ENCODE peak calls at places on chromosome 17, in four cellular contexts. One of them, this sample, is unnamed.

GRCh38 chr17:8300629-8301242 is 5.5 kb upstream of the SLC25A35 start:
- DNase-seq in neural progenitor cell: peak; percentile 83
- DNase-seq in MM.1S: peak; percentile 74
- DNase-seq in endothelial cell of umbilical vein: peak; percentile 58
- DNase-seq in this sample: no peak

GRCh38 chr17:73541111-73541510 is 103.1 kb downstream of the SDK2 start:
- DNase-seq in neural progenitor cell: no peak
- DNase-seq in MM.1S: no peak
- DNase-seq in endothelial cell of umbilical vein: no peak
- DNase-seq in this sample: no peak

GRCh38 chr17:27770877-27771276 is 29.5 kb downstream of the NOS2 start:
- DNase-seq in neural progenitor cell: no peak
- DNase-seq in MM.1S: no peak
- DNase-seq in endothelial cell of umbilical vein: no peak
- DNase-seq in this sample: no peak

GRCh38 chr17:50347894-50348291 is 2.0 kb downstream of the XYLT2 start:
- DNase-seq in neural progenitor cell: no peak
- DNase-seq in MM.1S: no peak
- DNase-seq in endothelial cell of umbilical vein: no peak
- DNase-seq in this sample: no peak

GRCh38 chr17:76000016-76000754 is 470 bp upstream of the CDK3 start:
- DNase-seq in neural progenitor cell: peak; percentile 75
- DNase-seq in MM.1S: peak; percentile 58
- DNase-seq in endothelial cell of umbilical vein: peak; percentile 40
- DNase-seq in this sample: no peak

GRCh38 chr17:28227278-28228108 is 91.5 kb upstream of the TMEM97 start:
- DNase-seq in neural progenitor cell: peak; percentile 99
- DNase-seq in MM.1S: no peak
- DNase-seq in endothelial cell of umbilical vein: no peak
- DNase-seq in this sample: peak; percentile 52

GRCh38 chr17:55722742-55723487 is at the start of gene TMEM100:
- DNase-seq in neural progenitor cell: no peak
- DNase-seq in MM.1S: no peak
- DNase-seq in endothelial cell of umbilical vein: peak; percentile 73
- DNase-seq in this sample: no peak

GRCh38 chr17:41520821-41521521 is 2.3 kb upstream of the KRT15 start:
- DNase-seq in neural progenitor cell: no peak
- DNase-seq in MM.1S: no peak
- DNase-seq in endothelial cell of umbilical vein: no peak
- DNase-seq in this sample: no peak

GRCh38 chr17:35735036-35735805 is 3.8 kb downstream of the RASL10B start:
- DNase-seq in neural progenitor cell: no peak
- DNase-seq in MM.1S: no peak
- DNase-seq in endothelial cell of umbilical vein: no peak
- DNase-seq in this sample: no peak

GRCh38 chr17:41754066-41754465 is 19.6 kb upstream of the HAP1 start:
- DNase-seq in neural progenitor cell: no peak
- DNase-seq in MM.1S: no peak
- DNase-seq in endothelial cell of umbilical vein: no peak
- DNase-seq in this sample: no peak

GRCh38 chr17:67441052-67441738 is 64.1 kb downstream of the PITPNC1 start:
- DNase-seq in neural progenitor cell: peak; percentile 73
- DNase-seq in MM.1S: no peak
- DNase-seq in endothelial cell of umbilical vein: peak; percentile 64
- DNase-seq in this sample: no peak

GRCh38 chr17:4897198-4897657 is 2.1 kb upstream of the C17orf107 start:
- DNase-seq in neural progenitor cell: no peak
- DNase-seq in MM.1S: no peak
- DNase-seq in endothelial cell of umbilical vein: no peak
- DNase-seq in this sample: no peak

GRCh38 chr17:66443601-66444000 is 141.2 kb downstream of the PRKCA start:
- DNase-seq in neural progenitor cell: no peak
- DNase-seq in MM.1S: no peak
- DNase-seq in endothelial cell of umbilical vein: no peak
- DNase-seq in this sample: no peak

GRCh38 chr17:4375039-4375748 is 8.7 kb upstream of the UBE2G1 start:
- DNase-seq in neural progenitor cell: no peak
- DNase-seq in MM.1S: peak; percentile 97
- DNase-seq in endothelial cell of umbilical vein: no peak
- DNase-seq in this sample: no peak

GRCh38 chr17:74343526-74344284 is 17.7 kb downstream of the KIF19 start:
- DNase-seq in neural progenitor cell: no peak
- DNase-seq in MM.1S: no peak
- DNase-seq in endothelial cell of umbilical vein: no peak
- DNase-seq in this sample: no peak

GRCh38 chr17:78374631-78375274 is 3.7 kb upstream of the PGS1 start:
- DNase-seq in neural progenitor cell: peak; percentile 80
- DNase-seq in MM.1S: no peak
- DNase-seq in endothelial cell of umbilical vein: peak; percentile 95
- DNase-seq in this sample: no peak

GRCh38 chr17:18877104-18877503 is 19.2 kb downstream of the PRPSAP2 start:
- DNase-seq in neural progenitor cell: no peak
- DNase-seq in MM.1S: no peak
- DNase-seq in endothelial cell of umbilical vein: no peak
- DNase-seq in this sample: no peak

GRCh38 chr17:75338335-75338734 is 49.1 kb upstream of the SLC25A19 start:
- DNase-seq in neural progenitor cell: no peak
- DNase-seq in MM.1S: no peak
- DNase-seq in endothelial cell of umbilical vein: no peak
- DNase-seq in this sample: no peak

GRCh38 chr17:74180336-74180735 is 23.1 kb upstream of the RPL38 start:
- DNase-seq in neural progenitor cell: peak; percentile 39
- DNase-seq in MM.1S: no peak
- DNase-seq in endothelial cell of umbilical vein: no peak
- DNase-seq in this sample: no peak

GRCh38 chr17:29571486-29571882 is 3.0 kb downstream of the TP53I13 start:
- DNase-seq in neural progenitor cell: no peak
- DNase-seq in MM.1S: no peak
- DNase-seq in endothelial cell of umbilical vein: no peak
- DNase-seq in this sample: no peak

GRCh38 chr17:57356722-57357391 is 100.5 kb downstream of the MSI2 start:
- DNase-seq in neural progenitor cell: peak; percentile 74
- DNase-seq in MM.1S: peak; percentile 87
- DNase-seq in endothelial cell of umbilical vein: peak; percentile 73
- DNase-seq in this sample: no peak

GRCh38 chr17:10192963-10193362 is 5.4 kb downstream of the GAS7 start:
- DNase-seq in neural progenitor cell: no peak
- DNase-seq in MM.1S: no peak
- DNase-seq in endothelial cell of umbilical vein: no peak
- DNase-seq in this sample: no peak

GRCh38 chr17:77596491-77597420 is 361.7 kb upstream of the TNRC6C start:
- DNase-seq in neural progenitor cell: no peak
- DNase-seq in MM.1S: no peak
- DNase-seq in endothelial cell of umbilical vein: no peak
- DNase-seq in this sample: no peak

GRCh38 chr17:50608700-50609375 is 25.8 kb upstream of the ABCC3 start:
- DNase-seq in neural progenitor cell: peak; percentile 45
- DNase-seq in MM.1S: no peak
- DNase-seq in endothelial cell of umbilical vein: no peak
- DNase-seq in this sample: no peak

GRCh38 chr17:57880086-57880456 is 30.2 kb upstream of the MRPS23 start:
- DNase-seq in neural progenitor cell: no peak
- DNase-seq in MM.1S: no peak
- DNase-seq in endothelial cell of umbilical vein: no peak
- DNase-seq in this sample: no peak

GRCh38 chr17:75875940-75876189 is 2.5 kb downstream of the TRIM47 start:
- DNase-seq in neural progenitor cell: no peak
- DNase-seq in MM.1S: no peak
- DNase-seq in endothelial cell of umbilical vein: no peak
- DNase-seq in this sample: no peak

GRCh38 chr17:80870401-80870800 is 121.2 kb upstream of the CHMP6 start:
- DNase-seq in neural progenitor cell: no peak
- DNase-seq in MM.1S: no peak
- DNase-seq in endothelial cell of umbilical vein: no peak
- DNase-seq in this sample: no peak

GRCh38 chr17:39271546-39271945 is 45.8 kb upstream of the STAC2 start:
- DNase-seq in neural progenitor cell: no peak
- DNase-seq in MM.1S: no peak
- DNase-seq in endothelial cell of umbilical vein: no peak
- DNase-seq in this sample: no peak

GRCh38 chr17:3982113-3982512 is 17.9 kb upstream of the ATP2A3 start:
- DNase-seq in neural progenitor cell: no peak
- DNase-seq in MM.1S: no peak
- DNase-seq in endothelial cell of umbilical vein: no peak
- DNase-seq in this sample: no peak

GRCh38 chr17:1573932-1574696 is 11.5 kb upstream of the PITPNA start:
- DNase-seq in neural progenitor cell: peak; percentile 85
- DNase-seq in MM.1S: peak; percentile 72
- DNase-seq in endothelial cell of umbilical vein: peak; percentile 76
- DNase-seq in this sample: no peak

GRCh38 chr17:16944334-16945140 is 27.4 kb downstream of the TNFRSF13B start:
- DNase-seq in neural progenitor cell: peak; percentile 0
- DNase-seq in MM.1S: no peak
- DNase-seq in endothelial cell of umbilical vein: no peak
- DNase-seq in this sample: no peak

GRCh38 chr17:37494401-37494831 is 4.7 kb downstream of the DUSP14 start:
- DNase-seq in neural progenitor cell: no peak
- DNase-seq in MM.1S: no peak
- DNase-seq in endothelial cell of umbilical vein: no peak
- DNase-seq in this sample: no peak

GRCh38 chr17:82854226-82854625 is 14.4 kb upstream of the ZNF750 start:
- DNase-seq in neural progenitor cell: no peak
- DNase-seq in MM.1S: no peak
- DNase-seq in endothelial cell of umbilical vein: no peak
- DNase-seq in this sample: no peak

DNA sequence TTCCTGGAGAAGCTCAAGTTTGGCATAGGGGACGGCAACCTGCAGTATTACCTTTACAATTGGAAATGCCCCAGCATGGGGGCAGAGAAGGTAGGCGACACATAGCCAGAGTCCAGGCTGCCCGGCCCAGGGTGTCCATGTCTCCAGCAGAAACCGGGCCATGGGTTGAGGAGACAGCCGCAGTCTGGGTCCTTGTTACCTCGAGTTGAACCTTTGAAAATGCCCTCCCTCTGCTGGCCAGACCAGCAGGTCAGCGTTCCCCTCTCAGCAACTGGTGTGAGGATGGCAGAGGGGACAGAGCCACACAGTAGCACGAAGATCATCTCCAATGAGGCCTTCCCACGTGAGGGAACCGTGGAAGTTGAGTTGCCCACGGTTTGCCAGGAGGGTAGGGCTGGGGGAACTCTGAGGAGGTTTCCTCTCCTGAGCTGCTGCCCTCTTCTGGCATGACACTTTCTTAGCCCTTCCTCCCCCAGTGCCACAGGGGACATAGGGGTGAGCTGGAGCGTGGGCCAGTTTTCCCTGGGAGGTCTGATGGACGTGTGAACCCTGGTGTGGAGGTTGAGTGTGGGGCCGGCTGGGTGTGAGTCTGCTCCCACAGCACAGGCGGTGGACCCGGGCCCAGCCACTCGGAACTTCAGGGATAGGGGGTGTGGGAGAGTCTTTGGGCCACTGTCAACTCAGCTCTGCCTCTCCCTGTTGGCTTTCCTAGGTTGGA is 27.2 kb downstream of the PLCD3 start:
- DNase-seq in neural progenitor cell: no peak
- DNase-seq in MM.1S: no peak
- DNase-seq in endothelial cell of umbilical vein: no peak
- DNase-seq in this sample: no peak
- H3K27ac ChIP-seq in neural progenitor cell: no peak overlapping the region
- H3K27ac ChIP-seq in MM.1S: no peak overlapping the region
- H3K27ac ChIP-seq in endothelial cell of umbilical vein: no peak overlapping the region
- H3K27ac ChIP-seq in this sample: no peak overlapping the region

GRCh38 chr17:34638526-34639260 is 59.3 kb downstream of the TMEM132E start:
- DNase-seq in neural progenitor cell: no peak
- DNase-seq in MM.1S: no peak
- DNase-seq in endothelial cell of umbilical vein: no peak
- DNase-seq in this sample: no peak
- H3K4me3 ChIP-seq in neural progenitor cell: no peak overlapping the region
- H3K4me3 ChIP-seq in MM.1S: no peak overlapping the region
- H3K4me3 ChIP-seq in endothelial cell of umbilical vein: no peak overlapping the region
- H3K4me3 ChIP-seq in this sample: no peak overlapping the region

GRCh38 chr17:15260376-15261062 is 4.6 kb downstream of the PMP22 start:
- DNase-seq in neural progenitor cell: peak; percentile 91
- DNase-seq in MM.1S: no peak
- DNase-seq in endothelial cell of umbilical vein: peak; percentile 89
- DNase-seq in this sample: no peak
- TF ChIP-seq EZH2 in neural progenitor cell: no peak
- TF ChIP-seq EZH2 in MM.1S: no peak
- TF ChIP-seq EZH2 in endothelial cell of umbilical vein: no peak
- TF ChIP-seq EZH2 in this sample: no peak

GRCh38 chr17:72315514-72315913 is 194.7 kb downstream of the SOX9 start:
- DNase-seq in neural progenitor cell: no peak
- DNase-seq in MM.1S: no peak
- DNase-seq in endothelial cell of umbilical vein: no peak
- DNase-seq in this sample: no peak
- H3K27ac ChIP-seq in neural progenitor cell: no peak overlapping the region
- H3K27ac ChIP-seq in MM.1S: no peak overlapping the region
- H3K27ac ChIP-seq in endothelial cell of umbilical vein: no peak overlapping the region
- H3K27ac ChIP-seq in this sample: no peak overlapping the region